ENCODE peak calls at places on chromosomes 12 and 14, in five cellular contexts. M is substantia nigra, J is NCI-H69, V is GM06990, X is non-pigmented ciliary epithelial cell. S is an unnamed sample.

GRCh38 chr12:15151141-15152091 is 69.8 kb downstream of the RERG start:
- DNase-seq in M (no peak), J (peak), V (no peak), X (no peak), S (peak)

GRCh38 chr12:106173442-106173841 is 34.7 kb upstream of the NUAK1 start:
- DNase-seq in M (no peak), J (peak), V (no peak), X (no peak), S (no peak)

GRCh38 chr14:95226801-95227200 is 69.5 kb upstream of the DICER1 start:
- DNase-seq in M (no peak), J (peak), V (no peak), X (no peak), S (no peak)

GRCh38 chr12:14618990-14619389 is 51.3 kb upstream of the PLBD1 start:
- DNase-seq in M (no peak), J (peak), V (no peak), X (no peak), S (no peak)

GRCh38 chr14:84234281-84234680 is 1295.7 kb upstream of the FLRT2 start:
- DNase-seq in M (no peak), J (no peak), V (no peak), X (no peak), S (no peak)

GRCh38 chr14:68547305-68548193 is 245.3 kb downstream of the ZFP36L1 start:
- DNase-seq in M (no peak), J (no peak), V (no peak), X (peak), S (peak)

GRCh38 chr12:108457006-108457733 is 57.9 kb upstream of the FICD start:
- DNase-seq in M (no peak), J (peak), V (peak), X (peak), S (peak)

GRCh38 chr12:65892905-65893304 is 68.6 kb downstream of the HMGA2 start:
- DNase-seq in M (no peak), J (no peak), V (no peak), X (no peak), S (no peak)

GRCh38 chr12:14514154-14514842 is 53.4 kb downstream of the PLBD1 start:
- DNase-seq in M (no peak), J (no peak), V (peak), X (no peak), S (peak)

GRCh38 chr12:14795028-14795448 is 8.2 kb downstream of the WBP11 start:
- DNase-seq in M (no peak), J (no peak), V (no peak), X (no peak), S (no peak)

GRCh38 chr14:105944632-105945610 is 418.5 kb downstream of the TMEM121 start:
- DNase-seq in M (no peak), J (peak), V (peak), X (no peak), S (peak)

GRCh38 chr12:68178184-68178583 is 18.6 kb upstream of the IFNG start:
- DNase-seq in M (no peak), J (no peak), V (no peak), X (no peak), S (no peak)

GRCh38 chr12:52953181-52953841 is 4.4 kb downstream of the KRT18 start:
- DNase-seq in M (no peak), J (peak), V (no peak), X (no peak), S (no peak)

GRCh38 chr12:62730649-62731377 is 204.1 kb downstream of the PPM1H start:
- DNase-seq in M (no peak), J (no peak), V (no peak), X (no peak), S (no peak)

GRCh38 chr12:53749986-53750811 is 1.6 kb downstream of the CISTR start:
- DNase-seq in M (no peak), J (no peak), V (no peak), X (no peak), S (no peak)

GRCh38 chr12:124565656-124566180 is 1.7 kb downstream of the NCOR2 start:
- DNase-seq in M (no peak), J (no peak), V (no peak), X (no peak), S (no peak)

GRCh38 chr12:1419849-1420371 is 174.5 kb downstream of the FBXL14 start:
- DNase-seq in M (no peak), J (no peak), V (no peak), X (no peak), S (no peak)

GRCh38 chr12:106288510-106289195 is 13.9 kb upstream of the TCP11L2 start:
- DNase-seq in M (no peak), J (peak), V (no peak), X (peak), S (no peak)

GRCh38 chr14:101791919-101792572 is 30.5 kb downstream of the PPP2R5C start:
- DNase-seq in M (no peak), J (peak), V (no peak), X (peak), S (no peak)

GRCh38 chr12:77924703-77925102 is 94.0 kb downstream of the NAV3 start:
- DNase-seq in M (no peak), J (no peak), V (no peak), X (peak), S (no peak)

GRCh38 chr12:112111931-112112330 is 3.3 kb upstream of the NAA25 start:
- DNase-seq in M (no peak), J (no peak), V (no peak), X (no peak), S (no peak)

GRCh38 chr12:94618995-94619695 is 31.2 kb downstream of the TMCC3 start:
- DNase-seq in M (no peak), J (no peak), V (no peak), X (peak), S (no peak)

GRCh38 chr14:101196795-101197590 is 293.5 kb upstream of the RTL1 start:
- DNase-seq in M (no peak), J (peak), V (no peak), X (no peak), S (no peak)

S was measured in body of pancreas.